ENCODE peak calls at places on chromosome 15, in seven cellular contexts. J, W, N, E, F, G and V are unnamed samples.

GRCh38 chr15:82043726-82044372 is 2.0 kb downstream of the MEX3B start:
- DNase-seq in J (peak; percentile 45), W (no peak), N (no peak), E (no peak), F (no peak), G (no peak), V (peak; percentile 52)

GRCh38 chr15:73082719-73083275 is 30.5 kb downstream of the NEO1 start:
- DNase-seq in J (no peak), W (no peak), N (no peak), E (no peak), F (no peak), G (no peak), V (no peak)

GRCh38 chr15:89023311-89023961 is 64.8 kb upstream of the ABHD2 start:
- DNase-seq in J (no peak), W (no peak), N (no peak), E (no peak), F (no peak), G (no peak), V (no peak)

GRCh38 chr15:88115529-88116152 is 140.9 kb downstream of the NTRK3 start:
- DNase-seq in J (no peak), W (no peak), N (no peak), E (no peak), F (no peak), G (no peak), V (no peak)

GRCh38 chr15:57607570-57608000 is 15.9 kb downstream of the MYZAP start:
- DNase-seq in J (peak; percentile 67), W (no peak), N (no peak), E (no peak), F (no peak), G (no peak), V (no peak)

GRCh38 chr15:85545185-85545584 is 164.8 kb downstream of the AKAP13 start:
- DNase-seq in J (peak; percentile 88), W (no peak), N (no peak), E (no peak), F (no peak), G (no peak), V (no peak)

GRCh38 chr15:26866298-26867198 is at the start of gene GABRA5:
- DNase-seq in J (peak; percentile 6), W (no peak), N (peak; percentile 27), E (no peak), F (no peak), G (no peak), V (no peak)

GRCh38 chr15:80260566-80260965 is 8.6 kb upstream of the CTXND1 start:
- DNase-seq in J (no peak), W (no peak), N (no peak), E (no peak), F (no peak), G (no peak), V (no peak)

GRCh38 chr15:93164409-93164808 is 75.4 kb upstream of the RGMA start:
- DNase-seq in J (no peak), W (no peak), N (no peak), E (no peak), F (no peak), G (no peak), V (no peak)

GRCh38 chr15:38828031-38828532 is 263.5 kb upstream of the RASGRP1 start:
- DNase-seq in J (peak; percentile 95), W (no peak), N (no peak), E (no peak), F (no peak), G (no peak), V (no peak)

GRCh38 chr15:67746450-67746849 is 78.9 kb upstream of the SKOR1 start:
- DNase-seq in J (no peak), W (no peak), N (no peak), E (no peak), F (no peak), G (no peak), V (no peak)

GRCh38 chr15:39312984-39313383 is 267.9 kb upstream of the THBS1 start:
- DNase-seq in J (peak; percentile 39), W (peak; percentile 26), N (no peak), E (no peak), F (no peak), G (no peak), V (no peak)

GRCh38 chr15:67528536-67528935 is 7.6 kb downstream of the C15orf61 start:
- DNase-seq in J (no peak), W (no peak), N (no peak), E (no peak), F (no peak), G (no peak), V (no peak)

GRCh38 chr15:35440265-35440664 is 105.7 kb downstream of the DPH6 start:
- DNase-seq in J (no peak), W (no peak), N (no peak), E (no peak), F (no peak), G (no peak), V (no peak)

GRCh38 chr15:60370804-60371700 is 26.7 kb downstream of the ANXA2 start:
- DNase-seq in J (peak; percentile 99), W (peak; percentile 89), N (peak; percentile 46), E (no peak), F (no peak), G (no peak), V (peak; percentile 61)

GRCh38 chr15:70783610-70784021 is 20.3 kb upstream of the UACA start:
- DNase-seq in J (peak; percentile 69), W (no peak), N (no peak), E (no peak), F (no peak), G (no peak), V (no peak)

GRCh38 chr15:59993950-59994401 is 10.1 kb upstream of the FOXB1 start:
- DNase-seq in J (no peak), W (no peak), N (no peak), E (no peak), F (no peak), G (no peak), V (no peak)

GRCh38 chr15:55907797-55908196 is 85.6 kb downstream of the NEDD4 start:
- DNase-seq in J (peak; percentile 94), W (no peak), N (no peak), E (no peak), F (no peak), G (no peak), V (no peak)

GRCh38 chr15:66670698-66671580 is 31.1 kb upstream of the SMAD6 start:
- DNase-seq in J (no peak), W (no peak), N (no peak), E (no peak), F (no peak), G (no peak), V (no peak)

GRCh38 chr15:45587861-45588170 is 637 bp downstream of the BLOC1S6 start:
- DNase-seq in J (no peak), W (no peak), N (no peak), E (no peak), F (no peak), G (no peak), V (no peak)

GRCh38 chr15:79811406-79812405 is 85.1 kb downstream of the MTHFS start:
- DNase-seq in J (peak; percentile 88), W (peak; percentile 77), N (peak; percentile 61), E (no peak), F (no peak), G (no peak), V (peak; percentile 85)

GRCh38 chr15:28147827-28148226 is 48.7 kb upstream of the OCA2 start:
- DNase-seq in J (no peak), W (no peak), N (no peak), E (no peak), F (no peak), G (no peak), V (no peak)

GRCh38 chr15:69038508-69038907 is 24.0 kb downstream of the NOX5 start:
- DNase-seq in J (no peak), W (no peak), N (no peak), E (no peak), F (no peak), G (no peak), V (no peak)

GRCh38 chr15:31296304-31297220 is 30.1 kb upstream of the KLF13 start:
- DNase-seq in J (no peak), W (no peak), N (peak; percentile 34), E (peak; percentile 22), F (no peak), G (no peak), V (no peak)

GRCh38 chr15:43246261-43246764 is 20.4 kb downstream of the TGM5 start:
- DNase-seq in J (no peak), W (no peak), N (no peak), E (no peak), F (no peak), G (no peak), V (no peak)